ENCODE peak calls at places on chromosomes 5 and 9, in six cellular contexts. H is PC-3; R is lung; T is heart left ventricle; Q is CD8-positive, alpha-beta T cell; N is cardiac muscle cell. O is an unnamed sample. For H3K36me3, the result is how much of the 10 kb centered on the place peaks cover.

GRCh38 chr5:18243846-18244245 is 609.6 kb downstream of the TAF11L14 start:
- DNase-seq in H (no peak), R (no peak), T (no peak), Q (no peak), N (no peak), O (no peak)

GRCh38 chr5:150485770-150486401 is 22.0 kb upstream of the NDST1 start:
- DNase-seq in H (peak), R (peak), T (peak), Q (no peak), N (peak), O (peak)

GRCh38 chr9:113504725-113505590 is 41.4 kb downstream of the RGS3 start:
- DNase-seq in H (no peak), R (no peak), T (no peak), Q (no peak), N (no peak), O (peak)

GRCh38 chr5:140151719-140152609 is 23.0 kb upstream of the CYSTM1 start:
- DNase-seq in H (no peak), R (no peak), T (no peak), Q (no peak), N (no peak), O (no peak)

GRCh38 chr9:135783540-135784245 is 81.7 kb downstream of the KCNT1 start:
- DNase-seq in H (peak), R (no peak), T (no peak), Q (peak), N (no peak), O (no peak)

GRCh38 chr5:66582499-66582898 is 13.7 kb upstream of the MAST4 start:
- DNase-seq in H (peak), R (no peak), T (no peak), Q (no peak), N (no peak), O (no peak)

GRCh38 chr5:35183243-35183955 is 46.9 kb downstream of the PRLR start:
- DNase-seq in H (peak), R (peak), T (peak), Q (no peak), N (peak), O (peak)

GRCh38 chr5:17127743-17128231 is 89.6 kb upstream of the BASP1 start:
- DNase-seq in H (peak), R (no peak), T (no peak), Q (no peak), N (no peak), O (no peak)

GRCh38 chr9:96875460-96876142 is 21.3 kb upstream of the ZNF782 start:
- DNase-seq in H (peak), R (peak), T (peak), Q (peak), N (peak), O (peak)

GRCh38 chr9:134720136-134720753 is 78.6 kb downstream of the COL5A1 start:
- DNase-seq in H (no peak), R (no peak), T (no peak), Q (no peak), N (no peak), O (no peak)
- H3K36me3 ChIP-seq in H (under half), R (under half), T (under half), Q (under half), N (under half), O (under half)

GRCh38 chr9:69234683-69235082 is 60.6 kb downstream of the TJP2 start:
- DNase-seq in H (no peak), R (no peak), T (no peak), Q (no peak), N (no peak), O (no peak)

GRCh38 chr9:69223605-69224004 is 49.5 kb downstream of the TJP2 start:
- DNase-seq in H (peak), R (peak), T (peak), Q (no peak), N (peak), O (peak)

DNA sequence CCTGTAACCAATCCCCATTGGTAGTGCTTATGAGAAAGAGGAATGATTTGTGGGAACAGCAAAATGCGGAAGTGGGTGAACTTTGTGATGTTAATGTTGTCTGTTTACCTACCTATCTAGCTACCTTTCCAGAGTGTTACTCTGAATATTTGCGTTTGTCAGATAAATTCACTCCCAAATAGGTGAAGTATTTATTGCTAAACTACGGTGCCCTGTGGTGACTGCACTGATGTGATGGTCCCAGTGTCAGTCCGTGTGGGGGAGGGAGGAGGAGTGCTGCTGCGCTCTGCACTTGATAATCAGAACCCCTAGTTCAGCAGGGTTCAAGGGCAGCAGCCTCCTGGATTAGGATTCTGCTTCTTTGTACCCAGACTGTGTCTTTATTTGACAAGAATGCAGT is 55.3 kb downstream of the TJP2 start:
- DNase-seq in H (no peak), R (no peak), T (no peak), Q (no peak), N (no peak), O (no peak)
- H3K36me3 ChIP-seq in H (under half), R (under half), T (under half), Q (under half), N (half or more), O (under half)

GRCh38 chr9:108889649-108890067 is 27.6 kb downstream of the ACTL7A start:
- DNase-seq in H (no peak), R (no peak), T (no peak), Q (no peak), N (peak), O (no peak)
- H3K36me3 ChIP-seq in H (under half), R (under half), T (under half), Q (half or more), N (under half), O (under half)

GRCh38 chr5:146243217-146243616 is 39.8 kb downstream of the RBM27 start:
- DNase-seq in H (no peak), R (no peak), T (no peak), Q (no peak), N (no peak), O (no peak)

GRCh38 chr5:146233441-146233840 is 30.0 kb downstream of the RBM27 start:
- DNase-seq in H (no peak), R (no peak), T (peak), Q (no peak), N (no peak), O (no peak)

GRCh38 chr5:146240951-146241350 is 37.5 kb downstream of the RBM27 start:
- DNase-seq in H (peak), R (no peak), T (no peak), Q (no peak), N (no peak), O (no peak)

GRCh38 chr5:146238973-146239372 is 35.6 kb downstream of the RBM27 start:
- DNase-seq in H (no peak), R (no peak), T (no peak), Q (no peak), N (no peak), O (no peak)
- H3K36me3 ChIP-seq in H (under half), R (under half), T (under half), Q (under half), N (half or more), O (under half)

GRCh38 chr5:109866051-109866450 is 176.3 kb downstream of the MAN2A1 start:
- DNase-seq in H (peak), R (no peak), T (no peak), Q (no peak), N (no peak), O (no peak)
- H3K36me3 ChIP-seq in H (under half), R (under half), T (under half), Q (under half), N (under half), O (under half)

GRCh38 chr5:97019435-97020117 is 83.7 kb downstream of the LNPEP start:
- DNase-seq in H (no peak), R (no peak), T (no peak), Q (no peak), N (peak), O (no peak)
- H3K36me3 ChIP-seq in H (under half), R (under half), T (under half), Q (under half), N (under half), O (under half)

GRCh38 chr9:104794070-104794469 is 30.1 kb downstream of the NIPSNAP3B start:
- DNase-seq in H (peak), R (peak), T (no peak), Q (no peak), N (no peak), O (no peak)
- H3K36me3 ChIP-seq in H (under half), R (under half), T (under half), Q (under half), N (under half), O (under half)

GRCh38 chr9:38281917-38282316 is 110.6 kb upstream of the ALDH1B1 start:
- DNase-seq in H (no peak), R (no peak), T (no peak), Q (no peak), N (no peak), O (no peak)
- H3K36me3 ChIP-seq in H (under half), R (under half), T (under half), Q (under half), N (under half), O (under half)